ENCODE peak calls at places on chromosomes 11 and 22, in eight cellular contexts. X is HTR-8/SVneo; O is activated CD4-positive, alpha-beta memory T cell treated with anti-CD3 and anti-CD28 coated beads, Interleukin-2, amount 10 ng/mL, durations not matched to agents 7 days and 5 days; N is NCI-H1417; S is choroid plexus epithelial cell; W is activated T-cell treated with anti-CD3 and anti-CD28 coated beads, Interleukin-2, amount 50 U/mL, for 1 hour; I is activated naive CD8-positive, alpha-beta T cell treated with anti-CD3 and anti-CD28 coated beads, Interleukin-2, amount 50 U/mL, for 24 hours; G is occipital lobe. V is an unnamed sample.

GRCh38 chr11:34105957-34106504 is 602 bp downstream of the NAT10 start:
- DNase-seq in N (no peak), O (no peak), W (no peak), X (no peak), S (peak), G (no peak), I (no peak), V (peak)

GRCh38 chr11:131281316-131281715 is 89.1 kb upstream of the NTM start:
- DNase-seq in S (no peak), G (no peak), W (no peak), O (no peak), N (no peak), I (no peak), X (no peak), V (no peak)

GRCh38 chr11:128299132-128299726 is 288.1 kb downstream of the ETS1 start:
- DNase-seq in W (no peak), S (peak), G (no peak), O (no peak), X (no peak), N (peak), I (no peak), V (no peak)

GRCh38 chr22:39013923-39014722 is at the start of gene APOBEC3C:
- DNase-seq in X (peak), O (peak), W (peak), S (peak), N (peak), G (no peak), I (peak), V (peak)

GRCh38 chr11:11764428-11764803 is 77.4 kb upstream of the USP47 start:
- DNase-seq in O (no peak), S (no peak), N (no peak), G (no peak), I (no peak), W (no peak), X (no peak), V (no peak)

GRCh38 chr11:129598378-129598777 is 217.3 kb upstream of the TMEM45B start:
- DNase-seq in S (no peak), O (no peak), W (no peak), I (no peak), N (no peak), G (no peak), X (no peak), V (no peak)

GRCh38 chr11:44032304-44033085 is 15.3 kb upstream of the ACCSL start:
- DNase-seq in S (peak), G (no peak), N (no peak), I (no peak), O (no peak), W (no peak), X (no peak), V (no peak)

GRCh38 chr22:39472570-39473556 is 16.1 kb downstream of the MGAT3 start:
- DNase-seq in I (no peak), X (no peak), O (no peak), S (peak), G (no peak), N (peak), W (no peak), V (peak)

GRCh38 chr11:131246589-131247164 is 123.7 kb upstream of the NTM start:
- DNase-seq in S (no peak), G (peak), W (no peak), N (no peak), X (no peak), I (no peak), O (no peak), V (peak)

GRCh38 chr11:134406264-134407185 is 5.5 kb downstream of the B3GAT1 start:
- DNase-seq in O (no peak), G (no peak), S (no peak), N (no peak), I (no peak), W (no peak), X (no peak), V (no peak)

GRCh38 chr22:46848227-46848626 is 85.8 kb downstream of the TBC1D22A start:
- DNase-seq in W (no peak), X (no peak), S (peak), O (no peak), N (no peak), I (no peak), G (no peak), V (no peak)

GRCh38 chr11:34065505-34066203 is 14.1 kb downstream of the CAPRIN1 start:
- DNase-seq in G (no peak), N (no peak), X (no peak), I (peak), S (peak), W (no peak), O (no peak), V (no peak)

GRCh38 chr11:133993107-133993506 is 36.3 kb upstream of the IGSF9B start:
- DNase-seq in I (no peak), G (no peak), X (no peak), W (no peak), S (no peak), N (no peak), O (no peak), V (no peak)

GRCh38 chr11:111194789-111195188 is 50.7 kb upstream of the POU2AF2 start:
- DNase-seq in N (no peak), G (no peak), X (no peak), I (no peak), S (no peak), O (no peak), W (no peak), V (no peak)

GRCh38 chr11:108693852-108694251 is 29.0 kb downstream of the DDX10 start:
- DNase-seq in W (no peak), G (no peak), S (peak), N (no peak), I (no peak), X (no peak), O (no peak), V (no peak)

GRCh38 chr11:84117394-84117793 is 831.2 kb upstream of the CCDC90B start:
- DNase-seq in S (peak), X (no peak), W (no peak), I (no peak), N (no peak), G (no peak), O (no peak), V (no peak)

GRCh38 chr11:14625804-14626203 is 17.8 kb upstream of the PDE3B start:
- DNase-seq in X (no peak), W (no peak), S (no peak), G (no peak), I (no peak), O (no peak), N (no peak), V (peak)

GRCh38 chr22:28921585-28921879 is 38.2 kb downstream of the ZNRF3 start:
- DNase-seq in W (no peak), N (no peak), S (no peak), O (no peak), G (no peak), X (no peak), I (no peak), V (no peak)

GRCh38 chr22:22877523-22878210 is 9.9 kb upstream of the IGLL5 start:
- DNase-seq in X (peak), S (peak), I (peak), W (peak), N (peak), G (peak), O (peak), V (peak)

GRCh38 chr11:65555693-65556231 is 2.4 kb downstream of the LTBP3 start:
- DNase-seq in X (peak), N (no peak), W (no peak), I (no peak), S (peak), G (no peak), O (no peak), V (peak)

GRCh38 chr22:40423882-40424640 is 53.7 kb downstream of the SGSM3 start:
- DNase-seq in W (no peak), X (no peak), N (no peak), I (no peak), G (no peak), S (no peak), O (no peak), V (no peak)

GRCh38 chr11:37595845-37596244 is 997.8 kb upstream of the RAG2 start:
- DNase-seq in S (no peak), X (no peak), O (no peak), G (no peak), I (no peak), W (no peak), N (no peak), V (no peak)